ENCODE peak calls at places on chromosome 9, in seven cellular contexts. B is SK-N-SH, M is HCT116, U is H1, X is HepG2, J is K562, K is GM12878. O is an unnamed sample. For H3K4me1, the result is how much of the 10 kb centered on the place peaks cover.

GRCh38 chr9:117178596-117179111 is 236.2 kb downstream of the ASTN2 start:
- DNase-seq in B (peak), M (no peak), U (no peak), X (no peak), J (no peak), K (no peak), O (no peak)

GRCh38 chr9:123983047-123983446 is 28.5 kb upstream of the LHX2 start:
- DNase-seq in B (no peak), M (no peak), U (no peak), X (no peak), J (no peak), K (no peak), O (no peak)

GRCh38 chr9:36163049-36163839 is 5.9 kb upstream of the CCIN start:
- DNase-seq in B (peak), M (no peak), U (peak), X (peak), J (no peak), K (no peak), O (peak)

GRCh38 chr9:114446036-114446435 is 58.3 kb upstream of the AKNA start:
- DNase-seq in B (no peak), M (no peak), U (no peak), X (no peak), J (no peak), K (no peak), O (no peak)

GRCh38 chr9:136605966-136606365 is 56.8 kb upstream of the EGFL7 start:
- DNase-seq in B (no peak), M (no peak), U (no peak), X (no peak), J (no peak), K (no peak), O (no peak)

GRCh38 chr9:129866373-129867137 is 31.3 kb downstream of the USP20 start:
- DNase-seq in B (no peak), M (no peak), U (no peak), X (no peak), J (no peak), K (no peak), O (no peak)

GRCh38 chr9:22423566-22423965 is 23.1 kb upstream of the DMRTA1 start:
- DNase-seq in B (no peak), M (no peak), U (no peak), X (no peak), J (no peak), K (no peak), O (no peak)

GRCh38 chr9:76441551-76442322 is 17.2 kb upstream of the GCNT1 start:
- DNase-seq in B (no peak), M (no peak), U (no peak), X (no peak), J (no peak), K (peak), O (no peak)

GRCh38 chr9:93118863-93119702 is 15.0 kb downstream of the NINJ1 start:
- DNase-seq in B (no peak), M (no peak), U (no peak), X (no peak), J (no peak), K (no peak), O (no peak)

GRCh38 chr9:121380941-121381340 is 10.9 kb upstream of the STOM start:
- DNase-seq in B (no peak), M (no peak), U (no peak), X (peak), J (no peak), K (no peak), O (no peak)

GRCh38 chr9:83536332-83536731 is 1.9 kb downstream of the FRMD3 start:
- DNase-seq in B (no peak), M (no peak), U (no peak), X (no peak), J (no peak), K (no peak), O (no peak)

GRCh38 chr9:89874351-89875321 is 269.8 kb downstream of the GADD45G start:
- DNase-seq in B (peak), M (no peak), U (no peak), X (no peak), J (no peak), K (no peak), O (no peak)

GRCh38 chr9:97567894-97568202 is 65.3 kb downstream of the TSTD2 start:
- DNase-seq in B (no peak), M (no peak), U (no peak), X (no peak), J (peak), K (no peak), O (no peak)

GRCh38 chr9:89374176-89374575 is 55.9 kb downstream of the SECISBP2 start:
- DNase-seq in B (no peak), M (no peak), U (no peak), X (no peak), J (no peak), K (no peak), O (no peak)

GRCh38 chr9:136488247-136489214 is 5.7 kb upstream of the SEC16A start:
- DNase-seq in B (peak), M (no peak), U (peak), X (no peak), J (peak), K (no peak), O (peak)

GRCh38 chr9:35229779-35230143 is 68.0 kb downstream of the UNC13B start:
- DNase-seq in B (no peak), M (no peak), U (no peak), X (no peak), J (no peak), K (no peak), O (no peak)

GRCh38 chr9:34119713-34120112 is 6.8 kb downstream of the DCAF12 start:
- DNase-seq in B (no peak), M (no peak), U (no peak), X (no peak), J (no peak), K (no peak), O (no peak)

GRCh38 chr9:119284118-119284517 is 85.1 kb downstream of the BRINP1 start:
- DNase-seq in B (peak), M (no peak), U (no peak), X (peak), J (no peak), K (no peak), O (no peak)

GRCh38 chr9:124774131-124774978 is 2.6 kb upstream of the OLFML2A start:
- DNase-seq in B (peak), M (peak), U (peak), X (peak), J (peak), K (peak), O (peak)

GRCh38 chr9:134396825-134397224 is 70.6 kb downstream of the RXRA start:
- DNase-seq in B (no peak), M (no peak), U (no peak), X (no peak), J (no peak), K (no peak), O (no peak)

GRCh38 chr9:77595426-77596051 is 52.6 kb downstream of the GNA14 start:
- DNase-seq in B (peak), M (no peak), U (no peak), X (no peak), J (no peak), K (no peak), O (no peak)

GRCh38 chr9:1877951-1878350 is 137.2 kb upstream of the SMARCA2 start:
- DNase-seq in B (no peak), M (no peak), U (no peak), X (no peak), J (no peak), K (no peak), O (no peak)
- H3K4me1 ChIP-seq in B (under half), M (under half), U (under half), X (under half), J (under half), K (half or more), O (under half)

GRCh38 chr9:111601237-111602018 is 2.0 kb upstream of the PTGR1 start:
- DNase-seq in B (no peak), M (no peak), U (no peak), X (peak), J (no peak), K (no peak), O (no peak)

GRCh38 chr9:111599092-111599947 is at the start of gene PTGR1:
- DNase-seq in B (peak), M (peak), U (peak), X (peak), J (no peak), K (no peak), O (peak)

GRCh38 chr9:111599948-111600343 is 499 bp upstream of the PTGR1 start:
- DNase-seq in B (no peak), M (no peak), U (no peak), X (no peak), J (no peak), K (no peak), O (no peak)

GRCh38 chr9:111598730-111599091 is 736 bp downstream of the PTGR1 start:
- DNase-seq in B (no peak), M (no peak), U (no peak), X (peak), J (no peak), K (no peak), O (no peak)

GRCh38 chr9:111597852-111598729 is 1.4 kb downstream of the PTGR1 start:
- DNase-seq in B (peak), M (peak), U (peak), X (peak), J (peak), K (no peak), O (peak)
- TF ChIP-seq YY1 in B (peak), M (no peak), U (no peak), X (no peak), J (no peak), K (peak), O (no peak)

DNA sequence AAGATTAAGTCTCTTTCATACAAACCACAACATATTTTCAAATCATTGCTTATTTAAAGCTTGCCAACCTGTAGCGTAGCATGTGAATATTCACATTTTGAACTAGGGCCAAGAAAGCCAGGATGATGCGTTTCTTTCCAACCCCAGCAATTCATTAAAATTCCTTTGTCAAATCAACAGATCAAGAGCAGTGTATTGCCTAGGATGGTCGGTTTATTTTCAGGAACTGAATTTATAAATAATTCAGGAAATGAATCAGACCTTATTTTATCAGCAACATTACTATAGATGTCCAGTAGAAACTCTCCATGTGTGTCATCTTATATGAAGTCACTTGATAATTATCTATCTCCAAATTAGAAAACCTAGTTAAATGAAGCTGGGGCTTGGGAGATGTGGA is 13.2 kb upstream of the AUH start:
- DNase-seq in B (no peak), M (no peak), U (no peak), X (no peak), J (no peak), K (no peak), O (no peak)
- H3K9ac ChIP-seq in B (no peak), M (no peak), U (no peak), X (no peak), J (no peak), K (no peak), O (no peak)

DNA sequence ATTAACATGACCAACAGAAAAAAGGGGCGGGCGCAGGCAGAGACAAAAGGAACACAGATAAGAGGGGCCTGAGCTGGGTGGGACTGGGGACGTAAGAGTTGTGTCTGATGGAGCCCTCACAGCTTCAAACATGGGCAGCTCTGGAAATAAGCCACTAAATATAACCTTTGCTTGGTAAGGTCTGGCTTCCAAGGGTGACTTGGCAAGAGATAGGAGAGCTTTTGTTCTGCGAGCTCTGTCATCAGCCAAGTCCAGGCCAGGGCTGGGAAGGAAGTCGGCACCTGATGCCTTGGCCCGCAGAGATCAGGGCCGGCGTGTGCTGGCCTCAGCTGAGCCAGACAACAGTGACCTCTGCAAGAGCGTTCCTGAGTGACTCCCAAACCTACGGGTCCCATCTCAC is 11.8 kb downstream of the TRUB2 start:
- DNase-seq in B (no peak), M (no peak), U (no peak), X (no peak), J (no peak), K (no peak), O (no peak)
- H3K4me1 ChIP-seq in B (under half), M (under half), U (under half), X (under half), J (under half), K (under half), O (under half)

DNA sequence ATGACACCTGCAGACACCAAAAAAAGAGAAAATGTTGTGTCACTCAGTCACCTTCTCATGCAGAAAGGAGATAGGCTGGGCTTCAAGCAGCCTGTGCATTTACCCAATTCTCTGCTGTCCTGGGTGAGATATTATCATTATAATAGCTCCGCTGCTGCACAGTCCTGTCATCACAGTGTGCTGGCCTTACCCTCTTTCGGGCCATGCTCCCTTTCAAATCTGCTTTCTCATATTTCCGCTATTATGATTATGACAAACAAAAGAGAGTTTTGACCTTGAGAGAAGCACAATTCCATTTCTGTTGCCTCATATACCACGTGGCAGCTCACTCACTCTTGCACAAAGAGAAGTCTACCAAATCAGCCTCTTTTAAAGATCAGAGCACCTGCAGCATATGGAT is 1350.1 kb upstream of the ACO1 start:
- DNase-seq in B (peak), M (no peak), U (no peak), X (peak), J (no peak), K (no peak), O (no peak)
- TF ChIP-seq YY1 in B (no peak), M (no peak), U (no peak), X (no peak), J (no peak), K (no peak), O (no peak)

DNA sequence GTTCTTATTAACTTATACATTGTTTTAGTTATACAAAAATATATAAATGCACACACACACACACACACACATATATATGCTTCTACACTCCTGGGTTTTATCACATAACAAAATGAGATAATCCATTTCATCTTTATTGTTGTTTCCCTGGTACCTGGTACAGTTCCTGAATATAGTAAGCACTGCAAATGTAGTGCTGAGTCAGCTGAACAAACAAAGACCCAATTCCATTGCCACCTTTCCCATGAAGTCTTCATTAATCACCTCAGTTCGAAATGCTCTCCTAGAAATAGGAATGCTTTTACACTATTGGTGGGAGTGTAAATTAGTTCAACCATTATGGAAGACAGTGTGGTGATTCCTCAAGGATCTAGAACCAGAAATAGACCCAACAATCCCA is 13.4 kb upstream of the PTAR1 start:
- DNase-seq in B (no peak), M (no peak), U (no peak), X (no peak), J (no peak), K (no peak), O (no peak)
- H3K9ac ChIP-seq in B (no peak), M (no peak), U (no peak), X (no peak), J (no peak), K (no peak), O (no peak)